ENCODE peak calls at places on chromosomes 16 and 17, in four cellular contexts. U is psoas muscle, E is heart right ventricle, G is cardiac muscle cell. M is an unnamed sample. For H3K4me1, the result is how much of the 10 kb centered on the place peaks cover.

GRCh38 chr16:51134876-51135275 is 16.2 kb downstream of the SALL1 start:
- DNase-seq in G (no peak), U (no peak), E (no peak), M (no peak)

GRCh38 chr16:10015397-10015796 is 166.8 kb downstream of the GRIN2A start:
- DNase-seq in G (no peak), U (no peak), E (no peak), M (no peak)

GRCh38 chr17:73165616-73166404 is 1.0 kb downstream of the SSTR2 start:
- DNase-seq in U (no peak), E (no peak), G (no peak), M (no peak)

GRCh38 chr16:81431554-81432353 is 12.9 kb upstream of the CMIP start:
- DNase-seq in E (no peak), U (no peak), G (no peak), M (peak)

GRCh38 chr17:54439816-54440215 is 460.8 kb upstream of the TOM1L1 start:
- DNase-seq in U (no peak), G (no peak), E (no peak), M (no peak)

GRCh38 chr17:35540589-35541404 is 3.3 kb upstream of the SLFN12L start:
- DNase-seq in G (no peak), U (peak), E (peak), M (peak)

GRCh38 chr16:66444049-66444481 is 17.0 kb downstream of the BEAN1 start:
- DNase-seq in G (no peak), U (no peak), E (no peak), M (no peak)

GRCh38 chr17:49886036-49886435 is 38.2 kb upstream of the TAC4 start:
- DNase-seq in G (no peak), E (no peak), U (no peak), M (no peak)

GRCh38 chr16:3690470-3690918 is 26.8 kb downstream of the TRAP1 start:
- DNase-seq in U (peak), G (peak), E (peak), M (peak)

GRCh38 chr16:1639840-1640239 is 27.7 kb downstream of the CRAMP1 start:
- DNase-seq in E (no peak), U (no peak), G (no peak), M (no peak)
- H3K4me1 ChIP-seq in E (under half), U (under half), G (under half), M (under half)

GRCh38 chr16:84718-85452 is 6.9 kb downstream of the MPG start:
- DNase-seq in G (no peak), E (peak), U (peak), M (peak)
- H3K4me1 ChIP-seq in G (under half), E (under half), U (under half), M (half or more)

DNA sequence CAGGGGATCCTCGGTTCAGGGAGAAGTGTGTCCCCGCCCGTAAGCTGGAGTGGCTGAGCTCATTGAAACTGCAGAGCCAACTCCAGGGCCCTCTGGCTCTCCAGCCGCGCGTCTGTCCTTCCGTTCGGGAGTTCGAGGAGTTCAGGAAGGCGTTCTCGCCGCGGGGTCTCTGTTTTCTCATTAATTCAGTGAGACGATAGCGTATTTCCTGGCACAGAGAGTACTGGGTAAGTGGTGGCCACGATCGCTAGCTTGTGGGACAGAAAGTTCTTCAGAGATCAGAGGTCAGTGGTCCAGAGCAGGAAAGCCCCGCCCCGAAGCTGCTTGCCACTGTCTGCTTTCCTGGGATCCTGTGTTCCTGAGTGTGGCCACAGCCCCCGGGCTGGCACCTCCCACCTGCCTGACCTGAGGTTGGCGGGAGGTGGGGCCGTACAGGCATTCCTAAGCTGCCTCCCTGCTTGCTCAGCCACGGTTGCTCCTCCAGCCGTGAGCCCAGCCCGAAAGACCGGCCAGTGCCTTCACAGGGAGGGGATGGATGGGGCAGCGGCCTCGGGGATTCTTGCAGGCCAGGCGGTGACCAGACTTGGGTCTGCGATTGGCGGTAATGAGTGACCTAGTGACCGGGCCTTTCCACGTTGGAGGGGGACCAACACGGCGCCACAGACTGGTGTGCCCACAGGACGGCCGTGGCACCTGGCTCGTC is 8.9 kb downstream of the BAIAP2 start:
- DNase-seq in G (no peak), U (no peak), E (no peak), M (no peak)
- H3K4me1 ChIP-seq in G (under half), U (under half), E (half or more), M (under half)

GRCh38 chr17:81867952-81868673 is 3.0 kb downstream of the ARHGDIA start:
- DNase-seq in E (no peak), G (no peak), U (no peak), M (no peak)

GRCh38 chr17:81868674-81869220 is 2.4 kb downstream of the ARHGDIA start:
- DNase-seq in G (peak), E (peak), U (peak), M (peak)

GRCh38 chr17:81866440-81867122 is 4.6 kb downstream of the ARHGDIA start:
- DNase-seq in E (no peak), U (no peak), G (no peak), M (no peak)

GRCh38 chr17:81865733-81866439 is 5.3 kb downstream of the ARHGDIA start:
- DNase-seq in G (no peak), U (no peak), E (no peak), M (no peak)

DNA sequence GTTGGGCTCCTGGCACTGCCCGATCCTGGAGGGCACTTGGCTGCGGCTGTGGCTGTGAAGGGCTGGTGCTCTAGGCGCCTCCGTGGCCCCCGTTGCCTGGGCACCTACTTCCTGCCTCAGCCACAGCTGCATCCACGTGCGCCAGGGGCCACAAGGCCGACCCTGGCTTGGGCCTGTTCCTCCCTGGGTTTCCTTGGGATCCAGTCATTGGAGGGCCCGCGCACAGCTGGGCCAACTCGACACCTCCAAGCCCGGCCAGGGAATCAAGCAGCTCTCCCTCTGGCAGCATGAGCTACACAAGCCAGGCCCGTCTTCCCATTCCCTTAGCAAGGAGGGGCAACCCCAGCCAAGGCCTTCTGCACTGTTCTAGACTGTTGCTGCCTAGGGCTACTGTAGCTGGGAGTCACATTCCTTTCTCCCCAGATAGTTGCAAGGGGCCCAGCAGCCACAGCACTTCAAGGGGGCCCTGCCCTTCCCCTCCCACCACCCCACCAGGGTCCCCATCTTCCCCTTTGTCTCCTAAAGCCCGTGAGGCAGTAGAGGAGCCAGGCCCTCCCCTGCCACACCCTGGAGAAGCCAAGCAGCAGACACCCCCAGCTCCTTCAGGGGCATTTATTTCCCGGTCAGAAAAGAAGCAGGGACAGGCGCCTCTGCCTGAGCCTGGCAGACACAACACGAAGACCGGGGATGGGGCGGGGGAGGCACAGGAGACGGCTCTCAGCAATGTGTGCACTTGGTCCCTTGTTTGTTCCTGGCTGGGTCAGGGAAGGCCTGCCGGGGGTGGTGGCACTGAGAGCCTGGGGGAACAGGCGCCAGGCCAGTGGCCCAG is 3.8 kb downstream of the ARHGDIA start:
- DNase-seq in G (peak), U (no peak), E (no peak), M (no peak)
- H3K4me1 ChIP-seq in G (under half), U (under half), E (half or more), M (under half)

M was measured in tibial artery.